ENCODE peak calls at places on chromosomes 2 and 18, in nine cellular contexts. B, W, N, R, C, P, E, K and U are unnamed samples.

GRCh38 chr2:118123561-118124232 is 35.4 kb downstream of the INSIG2 start:
- DNase-seq in E (peak), W (peak), K (peak), B (no peak), P (peak), C (no peak), N (no peak), R (peak), U (no peak)

GRCh38 chr2:68463287-68463877 is 3.7 kb downstream of the FBXO48 start:
- DNase-seq in C (no peak), B (no peak), N (no peak), R (peak), K (peak), E (no peak), W (no peak), P (no peak), U (peak)

GRCh38 chr2:236738896-236739295 is 169.3 kb downstream of the ACKR3 start:
- DNase-seq in K (no peak), R (no peak), E (no peak), B (no peak), C (no peak), W (no peak), P (no peak), N (no peak), U (no peak)

GRCh38 chr2:127721978-127722355 is 20.7 kb downstream of the SFT2D3 start:
- DNase-seq in K (no peak), P (no peak), E (no peak), W (no peak), N (no peak), C (no peak), B (no peak), R (no peak), U (no peak)

GRCh38 chr2:54342603-54343002 is 86.6 kb upstream of the TSPYL6 start:
- DNase-seq in B (no peak), E (no peak), C (no peak), P (no peak), R (no peak), K (no peak), W (no peak), N (no peak), U (no peak)

GRCh38 chr18:23650963-23651927 is 11.5 kb downstream of the ANKRD29 start:
- DNase-seq in N (no peak), B (no peak), W (no peak), C (no peak), R (no peak), P (no peak), K (peak), E (peak), U (no peak)

GRCh38 chr2:16773080-16773713 is 107.6 kb upstream of the CYRIA start:
- DNase-seq in N (no peak), B (no peak), P (no peak), K (peak), W (peak), E (peak), C (no peak), R (peak), U (peak)

GRCh38 chr18:49052891-49053644 is 102.3 kb upstream of the SMAD7 start:
- DNase-seq in E (peak), N (no peak), B (no peak), C (no peak), K (peak), P (no peak), W (no peak), R (no peak), U (peak)

GRCh38 chr2:28420717-28421116 is 28.1 kb downstream of the FOSL2 start:
- DNase-seq in W (no peak), E (no peak), P (peak), C (no peak), N (no peak), K (no peak), R (no peak), B (no peak), U (no peak)

GRCh38 chr2:190533968-190534309 is 583 bp downstream of the NEMP2 start:
- DNase-seq in E (no peak), K (peak), W (peak), P (no peak), B (no peak), N (peak), C (no peak), R (no peak), U (peak)

GRCh38 chr2:235641333-235641732 is 147.5 kb downstream of the AGAP1 start:
- DNase-seq in E (no peak), P (no peak), W (peak), K (no peak), R (no peak), B (no peak), N (no peak), C (no peak), U (no peak)

GRCh38 chr2:239835056-239835455 is 190.1 kb downstream of the NDUFA10 start:
- DNase-seq in C (no peak), E (no peak), B (no peak), N (no peak), K (no peak), R (no peak), P (no peak), W (no peak), U (no peak)

GRCh38 chr2:40304340-40304739 is 147.6 kb downstream of the SLC8A1 start:
- DNase-seq in W (no peak), R (no peak), K (no peak), N (no peak), E (no peak), B (no peak), C (peak), P (no peak), U (no peak)

GRCh38 chr2:5692561-5693287 is 540 bp downstream of the SOX11 start:
- DNase-seq in N (no peak), P (no peak), W (no peak), E (no peak), C (peak), K (peak), R (no peak), B (no peak), U (no peak)

GRCh38 chr18:24595556-24595955 is 135.1 kb downstream of the HRH4 start:
- DNase-seq in R (no peak), E (no peak), N (no peak), B (no peak), C (no peak), K (peak), P (no peak), W (no peak), U (no peak)

GRCh38 chr2:152223997-152224396 is 48.4 kb upstream of the STAM2 start:
- DNase-seq in K (no peak), N (no peak), W (no peak), E (no peak), R (no peak), P (no peak), C (no peak), B (no peak), U (no peak)

DNA sequence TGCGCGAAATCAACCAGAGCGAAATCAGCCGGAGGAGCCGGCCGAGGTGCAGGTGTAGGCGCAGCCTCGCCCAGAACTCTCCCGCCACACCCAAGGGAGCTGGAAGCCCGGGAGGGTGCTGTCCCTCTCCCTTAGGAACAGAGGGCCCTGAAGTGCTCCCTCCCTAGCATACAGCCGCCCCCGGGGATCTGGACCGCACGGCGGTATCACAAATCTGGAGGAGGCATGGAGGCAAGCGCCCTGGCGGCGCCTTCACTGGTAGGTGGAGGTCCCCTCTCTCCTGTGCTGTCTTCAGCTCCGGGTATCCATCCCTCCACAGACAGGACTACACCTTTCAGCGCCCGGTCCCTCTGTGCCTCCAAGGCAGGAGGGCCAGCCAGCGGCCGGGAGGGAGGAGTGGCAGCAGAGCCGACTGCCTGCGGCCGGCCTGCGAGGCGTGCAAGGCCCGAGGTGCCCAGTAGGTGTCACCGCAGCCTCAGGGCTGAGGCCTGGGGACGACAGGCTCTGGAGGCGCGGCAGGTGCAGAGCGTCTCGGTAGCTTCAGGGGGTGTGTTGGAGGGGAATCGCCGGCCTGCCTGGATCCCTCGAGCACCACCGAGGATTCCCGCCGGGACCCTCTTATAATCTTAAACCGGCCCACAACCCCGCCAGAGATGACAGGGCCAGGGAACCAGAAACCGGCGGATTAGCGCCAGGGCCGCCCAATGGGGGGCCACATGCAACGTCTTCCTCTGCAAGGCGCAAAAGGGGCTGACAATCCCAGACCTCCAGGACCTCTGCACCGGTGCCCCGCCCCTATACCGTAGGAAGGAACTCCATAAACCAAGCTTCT is 2.8 kb downstream of the IHH start:
- DNase-seq in P (peak), N (peak), E (no peak), R (peak), K (peak), C (peak), W (peak), B (peak), U (peak)
- H3K4me3 ChIP-seq in P (no peak), N (no peak), E (no peak), R (no peak), K (no peak), C (peak), W (no peak), B (peak), U (no peak)

GRCh38 chr2:157840568-157841156 is 35.5 kb downstream of the ACVR1 start:
- DNase-seq in P (no peak), B (no peak), R (no peak), K (no peak), W (peak), N (no peak), E (no peak), C (peak), U (no peak)
- H3K4me3 ChIP-seq in P (no peak), B (no peak), R (no peak), K (no peak), W (no peak), N (no peak), E (no peak), C (peak), U (no peak)

GRCh38 chr18:22171839-22172582 is 2.6 kb downstream of the GATA6 start:
- DNase-seq in C (no peak), N (no peak), B (no peak), K (peak), W (peak), P (no peak), E (no peak), R (no peak), U (no peak)
- H3K4me3 ChIP-seq in C (peak), N (no peak), B (peak), K (peak), W (peak), P (peak), E (peak), R (no peak), U (no peak)

GRCh38 chr2:1817256-1818127 is 73.2 kb upstream of the PXDN start:
- DNase-seq in B (peak), E (peak), K (peak), P (peak), C (peak), R (peak), W (peak), N (peak), U (no peak)
- H3K4me3 ChIP-seq in B (no peak), E (no peak), K (peak), P (no peak), C (no peak), R (no peak), W (no peak), N (no peak), U (no peak)

DNA sequence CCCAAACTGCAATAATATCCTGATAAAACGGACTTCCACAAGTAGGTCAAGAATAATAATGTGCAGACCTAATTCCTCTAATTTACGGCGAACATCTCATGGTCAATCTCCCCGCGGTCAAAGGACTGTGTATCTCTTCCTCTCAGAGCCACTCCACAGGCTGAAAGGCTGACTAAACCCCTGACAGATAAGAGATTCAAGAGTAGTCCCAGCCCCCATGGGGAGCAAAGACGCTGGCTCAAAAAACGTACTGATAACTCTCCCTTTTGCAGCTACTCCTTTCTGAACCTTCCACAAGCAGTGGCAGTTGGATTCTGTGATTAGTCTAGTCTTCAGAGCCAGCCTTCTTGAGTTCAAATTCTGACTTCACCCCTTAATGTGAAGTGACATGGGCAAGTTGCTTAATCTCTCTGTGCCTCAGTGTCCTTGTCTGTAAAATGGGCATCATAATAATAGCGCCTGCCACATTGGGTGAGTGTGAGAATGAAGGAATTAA is 19.7 kb upstream of the IL18R1 start:
- DNase-seq in W (no peak), N (no peak), B (no peak), C (no peak), K (no peak), P (no peak), E (no peak), R (no peak), U (no peak)
- H3K4me3 ChIP-seq in W (no peak), N (no peak), B (no peak), C (no peak), K (no peak), P (no peak), E (no peak), R (no peak), U (no peak)

GRCh38 chr18:50154420-50154819 is 40.5 kb downstream of the MYO5B start:
- DNase-seq in K (no peak), R (no peak), B (no peak), P (no peak), N (no peak), C (no peak), W (no peak), E (no peak), U (no peak)

GRCh38 chr18:50151876-50152275 is 43.1 kb downstream of the MYO5B start:
- DNase-seq in E (no peak), W (no peak), P (no peak), C (no peak), K (no peak), B (no peak), N (no peak), R (no peak), U (no peak)

GRCh38 chr18:50158866-50159653 is 35.9 kb downstream of the MYO5B start:
- DNase-seq in R (no peak), N (no peak), P (no peak), K (no peak), C (no peak), E (no peak), W (peak), B (no peak), U (no peak)

GRCh38 chr18:50152900-50153299 is 42.0 kb downstream of the MYO5B start:
- DNase-seq in R (no peak), B (no peak), C (no peak), W (no peak), P (no peak), E (no peak), N (no peak), K (no peak), U (no peak)

DNA sequence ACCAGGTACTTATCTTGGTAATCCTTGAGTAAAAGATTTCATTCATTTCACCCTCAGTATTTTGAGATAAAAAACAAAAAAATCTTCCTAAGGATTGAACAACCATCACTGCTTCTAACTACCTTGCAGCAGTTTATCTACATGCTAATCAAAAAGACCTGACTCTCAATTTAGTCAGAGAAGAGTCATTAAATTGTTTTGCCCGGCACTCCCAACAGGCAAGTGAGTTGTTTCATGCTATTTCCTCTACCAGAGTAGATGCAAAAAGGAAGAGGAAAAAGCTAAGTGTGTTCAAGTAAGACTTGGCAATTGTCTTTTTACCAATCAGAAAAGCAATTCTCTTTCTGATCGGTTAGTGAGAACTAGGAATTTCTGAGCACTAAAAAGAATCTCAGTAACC is 39.5 kb downstream of the MYO5B start:
- DNase-seq in K (no peak), B (no peak), E (no peak), N (no peak), W (no peak), P (no peak), R (no peak), C (no peak), U (no peak)
- H3K4me3 ChIP-seq in K (no peak), B (no peak), E (no peak), N (no peak), W (no peak), P (no peak), R (no peak), C (no peak), U (no peak)